ENCODE peak calls at places on chromosomes 5 and 9, in nine cellular contexts. One of them, this sample, is unnamed.

GRCh38 chr9:32991895-32992595 is 9.4 kb downstream of the APTX start:
- DNase-seq in mucosa of descending colon: no peak
- DNase-seq in kidney epithelial cell: no peak
- DNase-seq in testis: peak; percentile 37
- DNase-seq in hepatocyte: no peak
- DNase-seq in neuronal stem cell: no peak
- DNase-seq in LNCaP clone FGC: no peak
- DNase-seq in tibial nerve: no peak
- DNase-seq in GM12864: no peak
- DNase-seq in this sample: peak; percentile 68

GRCh38 chr5:38532165-38532669 is 24.2 kb downstream of the LIFR start:
- DNase-seq in mucosa of descending colon: no peak
- DNase-seq in kidney epithelial cell: no peak
- DNase-seq in testis: no peak
- DNase-seq in hepatocyte: no peak
- DNase-seq in neuronal stem cell: no peak
- DNase-seq in LNCaP clone FGC: no peak
- DNase-seq in tibial nerve: no peak
- DNase-seq in GM12864: no peak
- DNase-seq in this sample: no peak

GRCh38 chr9:131120620-131121228 is 4.7 kb upstream of the NUP214 start:
- DNase-seq in mucosa of descending colon: no peak
- DNase-seq in kidney epithelial cell: no peak
- DNase-seq in testis: no peak
- DNase-seq in hepatocyte: no peak
- DNase-seq in neuronal stem cell: no peak
- DNase-seq in LNCaP clone FGC: no peak
- DNase-seq in tibial nerve: no peak
- DNase-seq in GM12864: no peak
- DNase-seq in this sample: no peak

GRCh38 chr5:34736445-34737119 is 80.5 kb downstream of the RAI14 start:
- DNase-seq in mucosa of descending colon: no peak
- DNase-seq in kidney epithelial cell: no peak
- DNase-seq in testis: no peak
- DNase-seq in hepatocyte: no peak
- DNase-seq in neuronal stem cell: no peak
- DNase-seq in LNCaP clone FGC: peak; percentile 13
- DNase-seq in tibial nerve: no peak
- DNase-seq in GM12864: no peak
- DNase-seq in this sample: peak; percentile 60

GRCh38 chr5:181186902-181187499 is 18.0 kb downstream of the TRIM7 start:
- DNase-seq in mucosa of descending colon: no peak
- DNase-seq in kidney epithelial cell: no peak
- DNase-seq in testis: no peak
- DNase-seq in hepatocyte: no peak
- DNase-seq in neuronal stem cell: no peak
- DNase-seq in LNCaP clone FGC: no peak
- DNase-seq in tibial nerve: no peak
- DNase-seq in GM12864: no peak
- DNase-seq in this sample: peak; percentile 47

GRCh38 chr5:143001764-143002351 is 231.7 kb downstream of the ARHGAP26 start:
- DNase-seq in mucosa of descending colon: no peak
- DNase-seq in kidney epithelial cell: no peak
- DNase-seq in testis: no peak
- DNase-seq in hepatocyte: no peak
- DNase-seq in neuronal stem cell: no peak
- DNase-seq in LNCaP clone FGC: no peak
- DNase-seq in tibial nerve: no peak
- DNase-seq in GM12864: no peak
- DNase-seq in this sample: peak; percentile 80

GRCh38 chr5:136080483-136081180 is 51.8 kb downstream of the TGFBI start:
- DNase-seq in mucosa of descending colon: peak; percentile 95
- DNase-seq in kidney epithelial cell: peak; percentile 84
- DNase-seq in testis: peak; percentile 84
- DNase-seq in hepatocyte: peak; percentile 88
- DNase-seq in neuronal stem cell: peak; percentile 88
- DNase-seq in LNCaP clone FGC: no peak
- DNase-seq in tibial nerve: peak; percentile 78
- DNase-seq in GM12864: peak; percentile 81
- DNase-seq in this sample: peak; percentile 96

GRCh38 chr5:87138091-87138819 is 129.4 kb upstream of the RASA1 start:
- DNase-seq in mucosa of descending colon: no peak
- DNase-seq in kidney epithelial cell: no peak
- DNase-seq in testis: no peak
- DNase-seq in hepatocyte: no peak
- DNase-seq in neuronal stem cell: no peak
- DNase-seq in LNCaP clone FGC: no peak
- DNase-seq in tibial nerve: no peak
- DNase-seq in GM12864: no peak
- DNase-seq in this sample: no peak

GRCh38 chr9:125460883-125461475 is 199.4 kb downstream of the GAPVD1 start:
- DNase-seq in mucosa of descending colon: no peak
- DNase-seq in kidney epithelial cell: no peak
- DNase-seq in testis: no peak
- DNase-seq in hepatocyte: no peak
- DNase-seq in neuronal stem cell: no peak
- DNase-seq in LNCaP clone FGC: no peak
- DNase-seq in tibial nerve: peak; percentile 23
- DNase-seq in GM12864: no peak
- DNase-seq in this sample: peak; percentile 34

GRCh38 chr9:17401858-17402257 is 177.0 kb upstream of the SH3GL2 start:
- DNase-seq in mucosa of descending colon: no peak
- DNase-seq in kidney epithelial cell: no peak
- DNase-seq in testis: no peak
- DNase-seq in hepatocyte: no peak
- DNase-seq in neuronal stem cell: no peak
- DNase-seq in LNCaP clone FGC: no peak
- DNase-seq in tibial nerve: no peak
- DNase-seq in GM12864: no peak
- DNase-seq in this sample: no peak

GRCh38 chr9:34375901-34376595 is 650 bp downstream of the MYORG start:
- DNase-seq in mucosa of descending colon: peak; percentile 83
- DNase-seq in kidney epithelial cell: no peak
- DNase-seq in testis: peak; percentile 43
- DNase-seq in hepatocyte: peak; percentile 75
- DNase-seq in neuronal stem cell: peak; percentile 17
- DNase-seq in LNCaP clone FGC: no peak
- DNase-seq in tibial nerve: no peak
- DNase-seq in GM12864: no peak
- DNase-seq in this sample: peak; percentile 17

GRCh38 chr9:108254236-108254635 is 601.5 kb downstream of the ACTL7B start:
- DNase-seq in mucosa of descending colon: no peak
- DNase-seq in kidney epithelial cell: no peak
- DNase-seq in testis: no peak
- DNase-seq in hepatocyte: no peak
- DNase-seq in neuronal stem cell: no peak
- DNase-seq in LNCaP clone FGC: no peak
- DNase-seq in tibial nerve: no peak
- DNase-seq in GM12864: no peak
- DNase-seq in this sample: no peak

DNA sequence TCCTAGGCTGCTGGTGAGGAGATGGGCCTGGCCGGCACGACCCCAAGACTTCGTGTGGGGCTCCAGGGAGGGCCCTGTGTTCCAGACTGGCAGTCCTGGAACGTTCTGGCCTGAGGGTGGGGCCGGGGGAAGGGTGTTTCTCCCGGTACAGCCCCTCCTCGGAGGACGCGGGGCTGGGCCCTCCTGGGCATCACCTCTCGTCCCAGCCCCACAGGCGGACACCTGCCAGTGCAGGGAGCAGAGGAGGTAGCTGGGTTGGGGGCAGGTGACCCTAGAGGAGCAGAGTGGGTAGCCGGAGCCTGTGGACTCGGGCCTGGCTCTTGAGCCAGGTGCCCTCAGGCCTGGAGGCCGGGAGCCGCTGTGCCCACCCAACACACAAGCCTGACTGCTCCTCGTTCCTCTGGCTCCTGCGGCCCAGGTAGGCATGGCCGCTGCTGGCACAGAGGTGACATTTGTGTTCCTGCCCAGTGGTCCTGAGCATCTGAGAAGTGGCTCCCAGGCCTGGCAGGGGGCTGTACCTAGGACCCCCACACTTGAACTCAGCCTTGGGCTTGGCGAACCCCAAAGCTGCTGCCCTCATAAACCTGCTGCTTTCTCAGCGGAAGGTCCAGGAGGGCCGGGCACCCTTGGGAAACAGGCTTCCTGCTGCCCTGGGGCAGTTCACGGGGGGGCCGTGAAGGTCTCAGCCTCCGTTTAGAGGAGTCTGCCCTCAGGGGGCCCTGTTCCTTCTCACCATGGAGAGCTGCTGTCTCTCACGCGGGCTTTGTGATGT is 817 bp downstream of the SLC6A19 start:
- DNase-seq in mucosa of descending colon: peak; percentile 51
- DNase-seq in kidney epithelial cell: no peak
- DNase-seq in testis: no peak
- DNase-seq in hepatocyte: no peak
- DNase-seq in neuronal stem cell: no peak
- DNase-seq in LNCaP clone FGC: no peak
- DNase-seq in tibial nerve: no peak
- DNase-seq in GM12864: no peak
- DNase-seq in this sample: no peak
- H3K4me3 ChIP-seq in mucosa of descending colon: no peak overlapping the region
- H3K4me3 ChIP-seq in kidney epithelial cell: no peak overlapping the region
- H3K4me3 ChIP-seq in testis: no peak overlapping the region
- H3K4me3 ChIP-seq in hepatocyte: no peak overlapping the region
- H3K4me3 ChIP-seq in neuronal stem cell: no peak overlapping the region
- H3K4me3 ChIP-seq in LNCaP clone FGC: no peak overlapping the region
- H3K4me3 ChIP-seq in tibial nerve: peak overlapping the region; percentile 5
- H3K4me3 ChIP-seq in GM12864: no peak overlapping the region
- H3K4me3 ChIP-seq in this sample: no peak overlapping the region

DNA sequence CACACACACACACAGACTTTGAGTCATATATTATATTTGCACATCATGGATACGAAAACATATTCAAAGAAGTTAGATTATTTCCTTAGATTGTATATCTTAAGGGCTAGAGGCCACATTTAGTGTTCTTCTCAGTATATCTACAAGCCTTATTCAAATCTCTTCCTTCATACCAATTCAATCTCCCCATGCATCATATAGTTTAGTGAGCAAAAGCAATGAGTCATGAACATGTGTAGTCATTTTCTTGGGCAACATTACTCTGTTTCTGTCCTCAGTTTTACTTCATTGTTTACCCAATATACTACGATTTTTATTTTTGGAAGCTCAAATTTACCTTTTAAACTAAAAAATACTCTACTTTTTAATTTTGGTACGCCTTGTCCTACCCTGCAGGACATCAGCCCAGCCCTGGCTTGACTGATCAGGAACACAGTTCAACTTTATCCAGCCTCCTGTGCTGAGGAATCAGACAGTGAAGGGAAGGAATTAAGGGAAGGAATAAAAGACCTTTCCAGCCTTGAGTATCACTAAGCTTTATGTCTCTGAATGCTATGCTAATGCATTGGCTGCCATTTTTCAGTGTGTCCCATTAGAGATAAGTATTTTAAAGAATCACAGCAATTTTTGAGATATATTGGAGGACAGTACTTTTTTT is 101.7 kb upstream of the FST start:
- DNase-seq in mucosa of descending colon: no peak
- DNase-seq in kidney epithelial cell: no peak
- DNase-seq in testis: no peak
- DNase-seq in hepatocyte: no peak
- DNase-seq in neuronal stem cell: no peak
- DNase-seq in LNCaP clone FGC: no peak
- DNase-seq in tibial nerve: no peak
- DNase-seq in GM12864: no peak
- DNase-seq in this sample: peak; percentile 81
- H3K4me3 ChIP-seq in mucosa of descending colon: no peak overlapping the region
- H3K4me3 ChIP-seq in kidney epithelial cell: no peak overlapping the region
- H3K4me3 ChIP-seq in testis: no peak overlapping the region
- H3K4me3 ChIP-seq in hepatocyte: no peak overlapping the region
- H3K4me3 ChIP-seq in neuronal stem cell: no peak overlapping the region
- H3K4me3 ChIP-seq in LNCaP clone FGC: no peak overlapping the region
- H3K4me3 ChIP-seq in tibial nerve: no peak overlapping the region
- H3K4me3 ChIP-seq in GM12864: no peak overlapping the region
- H3K4me3 ChIP-seq in this sample: no peak overlapping the region

GRCh38 chr5:148828461-148829247 is 2.2 kb downstream of the ADRB2 start:
- DNase-seq in mucosa of descending colon: no peak
- DNase-seq in kidney epithelial cell: no peak
- DNase-seq in testis: no peak
- DNase-seq in hepatocyte: no peak
- DNase-seq in neuronal stem cell: no peak
- DNase-seq in LNCaP clone FGC: no peak
- DNase-seq in tibial nerve: no peak
- DNase-seq in GM12864: no peak
- DNase-seq in this sample: no peak

GRCh38 chr5:148829734-148830133 is 3.3 kb downstream of the ADRB2 start:
- DNase-seq in mucosa of descending colon: no peak
- DNase-seq in kidney epithelial cell: no peak
- DNase-seq in testis: no peak
- DNase-seq in hepatocyte: no peak
- DNase-seq in neuronal stem cell: no peak
- DNase-seq in LNCaP clone FGC: no peak
- DNase-seq in tibial nerve: no peak
- DNase-seq in GM12864: no peak
- DNase-seq in this sample: no peak

GRCh38 chr5:148827723-148828122 is 1.3 kb downstream of the ADRB2 start:
- DNase-seq in mucosa of descending colon: no peak
- DNase-seq in kidney epithelial cell: no peak
- DNase-seq in testis: no peak
- DNase-seq in hepatocyte: peak; percentile 22
- DNase-seq in neuronal stem cell: no peak
- DNase-seq in LNCaP clone FGC: no peak
- DNase-seq in tibial nerve: no peak
- DNase-seq in GM12864: no peak
- DNase-seq in this sample: no peak

GRCh38 chr5:148830220-148830619 is 3.8 kb downstream of the ADRB2 start:
- DNase-seq in mucosa of descending colon: no peak
- DNase-seq in kidney epithelial cell: no peak
- DNase-seq in testis: no peak
- DNase-seq in hepatocyte: no peak
- DNase-seq in neuronal stem cell: no peak
- DNase-seq in LNCaP clone FGC: no peak
- DNase-seq in tibial nerve: no peak
- DNase-seq in GM12864: no peak
- DNase-seq in this sample: no peak

DNA sequence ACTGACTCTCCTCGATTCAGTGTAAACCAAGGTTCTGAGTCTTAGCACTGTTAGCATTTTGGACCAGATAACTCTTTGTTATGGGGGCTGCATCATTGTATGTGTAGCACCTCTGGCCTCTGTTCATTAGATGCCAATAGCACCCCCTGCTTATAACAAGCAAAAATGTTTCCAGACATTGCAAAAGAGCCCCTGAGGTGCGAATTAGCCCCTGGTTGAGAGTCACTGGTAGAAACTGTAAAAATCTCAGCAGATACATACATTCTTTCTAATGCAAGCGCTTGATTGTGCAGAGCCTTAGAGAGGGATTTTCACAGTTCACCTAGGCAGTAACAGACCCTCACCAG is 2.8 kb downstream of the ADRB2 start:
- DNase-seq in mucosa of descending colon: no peak
- DNase-seq in kidney epithelial cell: no peak
- DNase-seq in testis: no peak
- DNase-seq in hepatocyte: no peak
- DNase-seq in neuronal stem cell: no peak
- DNase-seq in LNCaP clone FGC: no peak
- DNase-seq in tibial nerve: no peak
- DNase-seq in GM12864: no peak
- DNase-seq in this sample: no peak
- H3K4me3 ChIP-seq in mucosa of descending colon: no peak overlapping the region
- H3K4me3 ChIP-seq in kidney epithelial cell: no peak overlapping the region
- H3K4me3 ChIP-seq in testis: no peak overlapping the region
- H3K4me3 ChIP-seq in hepatocyte: no peak overlapping the region
- H3K4me3 ChIP-seq in neuronal stem cell: no peak overlapping the region
- H3K4me3 ChIP-seq in LNCaP clone FGC: peak overlapping the region; percentile 89
- H3K4me3 ChIP-seq in tibial nerve: peak overlapping the region; percentile 44
- H3K4me3 ChIP-seq in GM12864: no peak overlapping the region
- H3K4me3 ChIP-seq in this sample: no peak overlapping the region

GRCh38 chr5:10741661-10742060 is 19.4 kb downstream of the DAP start:
- DNase-seq in mucosa of descending colon: no peak
- DNase-seq in kidney epithelial cell: no peak
- DNase-seq in testis: no peak
- DNase-seq in hepatocyte: no peak
- DNase-seq in neuronal stem cell: no peak
- DNase-seq in LNCaP clone FGC: no peak
- DNase-seq in tibial nerve: no peak
- DNase-seq in GM12864: no peak
- DNase-seq in this sample: no peak
- H3K4me3 ChIP-seq in mucosa of descending colon: no peak overlapping the region
- H3K4me3 ChIP-seq in kidney epithelial cell: no peak overlapping the region
- H3K4me3 ChIP-seq in testis: no peak overlapping the region
- H3K4me3 ChIP-seq in hepatocyte: no peak overlapping the region
- H3K4me3 ChIP-seq in neuronal stem cell: no peak overlapping the region
- H3K4me3 ChIP-seq in LNCaP clone FGC: no peak overlapping the region
- H3K4me3 ChIP-seq in tibial nerve: no peak overlapping the region
- H3K4me3 ChIP-seq in GM12864: no peak overlapping the region
- H3K4me3 ChIP-seq in this sample: no peak overlapping the region

This sample was measured in cardiac fibroblast.